ENCODE peak calls at places on chromosome 13, in seven cellular contexts. X, O, M, K, P, G and U are unnamed samples.

GRCh38 chr13:84590663-84591062 is 708.4 kb upstream of the SLITRK1 start:
- DNase-seq in X (no peak), O (no peak), M (no peak), K (no peak), P (no peak), G (no peak), U (no peak)

GRCh38 chr13:33721719-33722118 is 96.2 kb upstream of the RFC3 start:
- DNase-seq in X (no peak), O (no peak), M (no peak), K (no peak), P (no peak), G (no peak), U (no peak)

GRCh38 chr13:73355134-73355533 is 296.3 kb downstream of the KLF5 start:
- DNase-seq in X (no peak), O (no peak), M (no peak), K (no peak), P (no peak), G (no peak), U (no peak)

GRCh38 chr13:46489586-46490023 is 63.4 kb upstream of the LRCH1 start:
- DNase-seq in X (no peak), O (no peak), M (no peak), K (no peak), P (no peak), G (no peak), U (no peak)

GRCh38 chr13:111404746-111405145 is 84.3 kb downstream of the TEX29 start:
- DNase-seq in X (no peak), O (no peak), M (no peak), K (no peak), P (no peak), G (no peak), U (no peak)

GRCh38 chr13:32471187-32471922 is 43.4 kb upstream of the N4BP2L1 start:
- DNase-seq in X (no peak), O (peak), M (no peak), K (no peak), P (no peak), G (no peak), U (no peak)

GRCh38 chr13:75705395-75705794 is 69.3 kb downstream of the LMO7 start:
- DNase-seq in X (no peak), O (no peak), M (peak), K (no peak), P (no peak), G (no peak), U (no peak)

GRCh38 chr13:101554420-101555125 is 102.1 kb downstream of the ITGBL1 start:
- DNase-seq in X (no peak), O (no peak), M (no peak), K (no peak), P (no peak), G (no peak), U (no peak)

GRCh38 chr13:99859178-99860177 is 112.1 kb downstream of the ZIC5 start:
- DNase-seq in X (no peak), O (no peak), M (no peak), K (no peak), P (peak), G (no peak), U (no peak)

GRCh38 chr13:114132419-114133121 is at the start of gene RASA3:
- DNase-seq in X (peak), O (peak), M (peak), K (no peak), P (no peak), G (peak), U (peak)

GRCh38 chr13:39913928-39914327 is 258.5 kb downstream of the COG6 start:
- DNase-seq in X (no peak), O (no peak), M (no peak), K (no peak), P (no peak), G (no peak), U (no peak)
- TF ChIP-seq JUND in X (no peak), O (no peak), M (no peak), K (no peak), P (no peak), G (no peak), U (no peak)

GRCh38 chr13:44350775-44351504 is 22.7 kb upstream of the SERP2 start:
- DNase-seq in X (peak), O (no peak), M (no peak), K (no peak), P (no peak), G (no peak), U (peak)
- TF ChIP-seq JUND in X (no peak), O (no peak), M (no peak), K (no peak), P (no peak), G (no peak), U (no peak)

DNA sequence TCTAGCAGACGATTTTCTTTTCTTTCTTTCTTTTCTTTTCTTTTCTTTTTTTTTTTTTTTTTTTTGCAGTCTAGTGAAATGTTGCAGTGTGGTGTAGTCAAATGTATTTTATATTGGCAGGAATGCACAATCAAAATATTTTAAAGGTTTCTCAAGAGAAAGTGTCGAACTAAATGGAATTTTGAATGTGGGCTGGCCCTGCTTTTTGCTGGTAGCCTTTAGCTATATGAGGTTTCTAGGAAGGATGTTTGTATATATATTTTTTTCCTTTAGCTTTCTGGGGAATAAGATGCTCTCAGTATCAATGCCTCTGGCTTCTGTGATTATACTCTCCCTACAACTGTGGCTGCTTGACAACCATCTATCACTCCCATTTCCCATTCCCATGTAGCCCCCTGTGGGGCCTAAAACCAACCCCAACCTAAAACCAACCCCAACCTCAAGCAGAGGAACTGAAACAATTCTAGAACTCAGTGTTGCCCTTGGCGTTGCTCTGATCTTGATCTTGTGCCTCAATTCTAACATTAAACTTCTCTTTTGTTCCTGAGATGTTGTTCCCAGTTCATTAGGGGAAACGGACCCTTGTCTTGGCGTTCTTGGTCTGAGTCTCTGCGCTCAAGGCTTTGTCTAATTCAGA is 27.1 kb downstream of the CYSLTR2 start:
- DNase-seq in X (no peak), O (no peak), M (no peak), K (no peak), P (no peak), G (no peak), U (no peak)
- TF ChIP-seq JUND in X (no peak), O (no peak), M (no peak), K (no peak), P (no peak), G (no peak), U (no peak)

DNA sequence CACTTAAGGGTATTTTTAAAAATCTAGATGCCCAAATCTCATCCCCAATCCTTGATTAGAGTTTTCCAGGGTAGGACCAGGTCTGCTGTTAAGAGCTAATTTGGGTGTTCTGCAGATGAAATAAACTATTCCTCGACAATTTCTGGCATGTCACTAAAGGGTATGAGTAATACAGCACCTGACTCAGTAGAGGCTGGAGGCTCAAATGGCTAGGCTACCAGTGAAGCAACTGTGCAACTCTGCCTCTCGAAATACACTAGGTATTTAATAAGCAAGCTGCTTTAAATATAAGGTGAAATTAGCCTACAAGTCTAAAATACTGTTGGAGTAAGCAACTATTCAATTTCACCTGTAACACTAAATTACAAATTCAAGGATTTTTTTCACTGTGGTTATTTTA is 1.5 kb downstream of the RNF6 start:
- DNase-seq in X (no peak), O (peak), M (no peak), K (no peak), P (no peak), G (no peak), U (no peak)
- TF ChIP-seq JUND in X (no peak), O (no peak), M (no peak), K (no peak), P (no peak), G (no peak), U (no peak)